ENCODE peak calls at places on chromosomes 13 and 19, in nine cellular contexts. Q is cardiac fibroblast, S is colonic mucosa, J is Peyer's patch, U is AG04450, V is WERI-Rb-1, O is retinal pigment epithelial cell, K is heart left ventricle, E is tibial nerve. Y is an unnamed sample.

GRCh38 chr13:46321494-46322225 is 65.4 kb downstream of the RUBCNL start:
- DNase-seq in O (no peak), Q (peak; percentile 77), J (no peak), U (peak; percentile 10), S (peak; percentile 27), V (peak; percentile 63), K (no peak), E (peak; percentile 28), Y (no peak)

GRCh38 chr13:62360609-62361008 is 945.0 kb upstream of the PCDH20 start:
- DNase-seq in U (no peak), S (no peak), O (no peak), V (no peak), E (no peak), K (no peak), Q (no peak), J (no peak), Y (no peak)

GRCh38 chr13:45861352-45861751 is 9.8 kb upstream of the SIAH3 start:
- DNase-seq in Q (peak; percentile 5), O (no peak), K (no peak), E (no peak), V (no peak), J (no peak), U (no peak), S (no peak), Y (no peak)

GRCh38 chr19:8654591-8655339 is 24.3 kb downstream of the NFILZ start:
- DNase-seq in V (peak; percentile 43), K (peak; percentile 78), E (no peak), Q (peak; percentile 54), J (peak; percentile 71), S (peak; percentile 35), U (no peak), O (no peak), Y (no peak)

GRCh38 chr13:22967669-22968068 is 213.1 kb upstream of the SGCG start:
- DNase-seq in Q (no peak), O (no peak), V (no peak), K (no peak), J (no peak), E (no peak), S (no peak), U (no peak), Y (no peak)

GRCh38 chr19:50238043-50238442 is 34.6 kb downstream of the MYH14 start:
- DNase-seq in O (no peak), U (no peak), E (no peak), K (no peak), V (no peak), J (no peak), Q (no peak), S (no peak), Y (no peak)

GRCh38 chr13:49495783-49496762 is at the start of gene PHF11:
- DNase-seq in K (peak; percentile 91), O (peak; percentile 26), J (peak; percentile 89), S (peak; percentile 80), U (no peak), Q (peak; percentile 82), E (peak; percentile 63), V (no peak), Y (peak; percentile 44)

GRCh38 chr19:49615861-49616260 is 24.1 kb downstream of the RRAS start:
- DNase-seq in Q (no peak), U (no peak), S (no peak), O (no peak), J (no peak), E (no peak), V (no peak), K (no peak), Y (no peak)

GRCh38 chr19:33508941-33509614 is 12.5 kb downstream of the PEPD start:
- DNase-seq in K (no peak), J (no peak), E (no peak), Q (peak; percentile 64), U (no peak), S (no peak), O (peak; percentile 21), V (no peak), Y (no peak)

GRCh38 chr13:25977216-25977615 is 74.6 kb downstream of the SHISA2 start:
- DNase-seq in K (no peak), O (peak; percentile 10), E (no peak), Q (no peak), J (no peak), U (no peak), V (no peak), S (no peak), Y (peak; percentile 63)

GRCh38 chr19:3509566-3509989 is 3.5 kb downstream of the FZR1 start:
- DNase-seq in Q (peak; percentile 85), V (no peak), J (no peak), S (no peak), K (no peak), U (no peak), E (no peak), O (peak; percentile 24), Y (no peak)

GRCh38 chr13:50075619-50076097 is 60.4 kb downstream of the KCNRG start:
- DNase-seq in Q (peak; percentile 36), K (no peak), U (no peak), J (no peak), S (no peak), O (no peak), E (no peak), V (no peak), Y (no peak)

DNA sequence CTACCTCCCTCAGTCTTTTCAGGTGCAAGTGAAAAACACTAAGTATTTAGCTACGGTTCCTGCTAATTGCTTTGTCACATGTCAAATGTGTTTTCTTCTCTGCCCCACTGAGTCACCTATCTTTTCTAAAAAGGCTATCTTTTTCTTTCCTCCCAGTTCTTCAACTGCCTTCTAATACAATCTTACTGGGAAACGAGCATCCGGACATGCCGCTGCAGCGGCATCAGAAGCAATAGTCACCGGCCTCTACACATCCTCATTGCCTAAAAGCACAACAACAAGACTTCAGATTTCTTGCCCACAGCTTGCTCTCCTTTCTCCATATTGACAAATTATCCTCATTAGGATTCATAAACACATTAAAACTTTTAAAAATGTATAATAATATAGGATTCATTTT is 1.2 kb downstream of the PCDH9 start:
- DNase-seq in K (no peak), E (no peak), S (no peak), Q (no peak), V (no peak), U (no peak), O (no peak), J (no peak), Y (no peak)
- H3K4me3 ChIP-seq in K (peak overlapping the region; percentile 78), E (peak overlapping the region; percentile 73), S (no peak overlapping the region), Q (peak overlapping the region; percentile 85), V (peak overlapping the region; percentile 49), U (peak overlapping the region; percentile 80), O (peak overlapping the region; percentile 93), J (peak overlapping the region; percentile 77), Y (peak overlapping the region; percentile 76)

DNA sequence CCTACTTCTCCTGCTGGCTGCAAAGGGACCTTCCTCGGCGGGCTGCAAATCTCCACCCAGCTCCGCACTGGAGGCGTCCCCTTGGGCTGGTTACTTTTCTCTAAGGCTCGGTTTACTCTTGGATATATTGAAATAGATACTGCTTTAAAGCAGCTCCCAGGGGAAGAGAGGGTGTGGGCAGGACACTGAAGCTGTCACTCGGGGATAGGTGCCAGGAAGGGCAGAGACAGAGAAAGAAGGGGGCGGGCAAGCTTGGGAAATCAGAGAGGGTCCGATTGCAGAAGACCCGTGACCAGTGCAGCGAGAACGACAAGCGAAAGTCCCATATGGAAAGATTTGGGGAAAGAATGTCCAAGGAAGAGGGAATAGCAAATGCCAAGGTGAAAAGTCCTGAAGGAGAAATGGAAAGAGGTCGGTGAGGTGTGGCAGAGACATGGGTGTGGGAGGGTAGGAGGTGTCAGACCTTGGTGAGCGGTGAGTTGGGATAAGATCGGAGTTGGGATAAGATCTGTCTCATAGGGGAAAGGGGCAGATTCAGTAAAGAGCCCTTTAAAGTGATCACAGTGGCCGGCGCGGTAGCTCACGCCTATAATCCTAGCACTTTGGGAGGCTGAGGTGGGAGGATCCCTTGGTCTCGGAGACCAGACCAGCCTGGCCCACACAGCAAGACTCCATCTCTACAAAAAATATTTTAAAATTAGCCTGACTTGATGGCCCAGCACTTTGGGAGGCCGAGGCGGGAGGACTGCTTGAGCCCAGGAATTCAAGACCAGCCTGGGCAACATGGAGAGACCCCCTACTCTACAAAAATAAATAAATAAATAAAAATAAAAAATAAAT is 618 bp downstream of the THSD8 start:
- DNase-seq in E (no peak), K (no peak), O (no peak), J (no peak), U (no peak), S (peak; percentile 57), Q (peak; percentile 20), V (no peak), Y (no peak)
- H3K4me3 ChIP-seq in E (peak overlapping the region; percentile 80), K (peak overlapping the region; percentile 94), O (peak overlapping the region; percentile 89), J (peak overlapping the region; percentile 86), U (peak overlapping the region; percentile 93), S (peak overlapping the region; percentile 68), Q (peak overlapping the region; percentile 86), V (peak overlapping the region; percentile 86), Y (peak overlapping the region; percentile 82)

DNA sequence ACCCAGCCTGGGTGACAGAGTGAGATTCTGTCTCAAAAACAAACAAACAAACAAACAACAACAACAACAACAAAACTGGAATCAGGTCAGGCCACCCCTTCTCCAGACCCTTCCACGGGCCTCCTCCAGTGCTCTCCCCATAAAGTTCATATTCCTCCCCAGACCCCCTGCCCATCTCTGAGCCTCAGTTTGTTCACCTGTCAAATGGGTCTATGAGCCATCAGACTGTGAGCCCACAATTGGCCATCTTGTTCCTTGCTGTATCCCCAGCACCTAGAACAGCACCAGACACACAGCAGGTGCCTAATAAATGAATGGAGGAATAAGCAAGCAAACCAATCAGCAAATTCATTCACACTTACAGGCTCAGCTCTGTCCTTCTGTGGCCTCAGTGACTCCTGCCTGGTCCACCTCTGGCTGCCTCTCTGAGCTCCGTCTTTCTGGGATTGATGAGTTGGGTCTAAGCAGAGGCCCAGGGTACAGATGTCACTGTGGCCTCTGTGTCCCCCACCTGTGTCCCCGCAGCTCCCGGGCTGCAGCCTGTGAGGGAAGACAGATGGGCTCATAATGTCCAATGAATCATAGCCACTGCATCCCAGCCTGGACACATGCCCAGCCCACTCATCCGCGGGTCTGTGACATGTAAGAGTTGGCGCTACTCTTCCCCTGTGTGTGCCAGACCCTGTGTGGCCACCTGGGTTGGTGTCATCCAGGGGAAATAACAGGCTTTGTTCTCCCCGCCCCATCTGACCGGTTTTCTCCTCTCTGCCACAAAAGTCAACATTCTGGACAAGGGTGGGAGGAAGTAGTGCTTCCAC is 19.6 kb upstream of the PTPRS start:
- DNase-seq in E (no peak), Q (peak; percentile 30), U (no peak), K (no peak), S (no peak), J (no peak), O (no peak), V (no peak), Y (no peak)
- H3K4me3 ChIP-seq in E (no peak overlapping the region), Q (no peak overlapping the region), U (no peak overlapping the region), K (no peak overlapping the region), S (no peak overlapping the region), J (no peak overlapping the region), O (no peak overlapping the region), V (no peak overlapping the region), Y (no peak overlapping the region)

DNA sequence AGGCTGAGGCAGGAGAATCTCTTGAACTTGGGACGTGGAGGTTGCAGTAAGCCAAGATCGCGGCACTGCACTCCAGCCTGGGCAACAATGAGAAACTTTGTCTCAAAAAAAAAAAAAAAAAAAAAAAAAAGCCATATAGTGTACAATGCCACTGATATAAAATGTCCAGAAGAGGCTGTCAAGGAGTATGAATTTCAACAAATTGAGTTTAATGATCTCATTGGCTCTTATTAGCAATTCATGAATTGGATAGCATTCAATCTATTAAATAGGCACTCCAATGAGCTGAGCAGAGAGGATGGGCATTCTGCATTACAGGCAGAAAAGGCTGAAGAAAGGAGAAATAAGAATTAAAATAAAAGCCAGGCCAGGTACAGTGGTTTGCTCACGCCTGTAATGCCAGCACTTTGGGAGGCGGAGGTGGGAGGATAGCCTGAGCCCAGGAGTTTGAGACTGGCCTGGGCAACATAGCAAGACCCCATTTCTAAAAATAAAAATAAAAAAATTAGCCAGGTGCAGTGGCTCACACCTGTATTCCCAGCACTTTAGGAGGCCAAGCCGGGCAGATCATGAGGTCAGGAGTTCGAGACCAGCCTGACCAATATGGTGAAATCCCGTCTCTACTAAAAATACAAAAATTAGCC is 757 bp upstream of the LMNB2 start:
- DNase-seq in E (no peak), U (no peak), K (no peak), J (no peak), O (no peak), V (no peak), S (no peak), Q (no peak), Y (no peak)
- H3K4me3 ChIP-seq in E (peak overlapping the region; percentile 44), U (peak overlapping the region; percentile 53), K (peak overlapping the region; percentile 91), J (peak overlapping the region; percentile 42), O (peak overlapping the region; percentile 45), V (peak overlapping the region; percentile 51), S (peak overlapping the region; percentile 23), Q (peak overlapping the region; percentile 26), Y (peak overlapping the region; percentile 65)